ENCODE peak calls at places on chromosomes 11 and 22, in nine cellular contexts. C, Q, S, T, E, B, L, X and Z are unnamed samples.

GRCh38 chr11:2797181-2797711 is 88.3 kb downstream of the CDKN1C start:
- DNase-seq in T (peak; percentile 39), C (peak; percentile 9), X (no peak), Q (no peak), B (no peak), S (no peak), L (peak; percentile 40), E (no peak), Z (no peak)

GRCh38 chr22:28139993-28140392 is 220.9 kb upstream of the PITPNB start:
- DNase-seq in L (no peak), S (no peak), C (no peak), T (no peak), Q (peak; percentile 95), E (peak; percentile 93), B (no peak), X (peak; percentile 57), Z (peak; percentile 88)

GRCh38 chr11:113240389-113240788 is 74.0 kb upstream of the TTC12 start:
- DNase-seq in C (no peak), Q (no peak), L (no peak), B (no peak), S (no peak), E (no peak), T (no peak), X (no peak), Z (no peak)

GRCh38 chr22:17842386-17842785 is 68.1 kb upstream of the BID start:
- DNase-seq in C (peak; percentile 26), S (no peak), T (peak; percentile 73), X (no peak), E (no peak), L (no peak), B (no peak), Q (no peak), Z (no peak)

GRCh38 chr11:83158965-83159900 is 2.3 kb downstream of the PCF11 start:
- DNase-seq in T (no peak), L (no peak), E (peak; percentile 25), B (no peak), Q (no peak), C (no peak), X (peak; percentile 24), S (no peak), Z (no peak)

GRCh38 chr22:32951807-32952153 is 106.4 kb downstream of the SYN3 start:
- DNase-seq in Q (no peak), T (no peak), C (no peak), B (no peak), L (peak; percentile 53), S (no peak), E (no peak), X (no peak), Z (peak; percentile 22)

GRCh38 chr11:60165538-60165937 is 17.3 kb downstream of the MS4A6A start:
- DNase-seq in B (peak; percentile 20), T (no peak), C (no peak), E (no peak), Q (no peak), L (no peak), X (peak; percentile 83), S (no peak), Z (no peak)

GRCh38 chr11:75582461-75582934 is 20.4 kb downstream of the SERPINH1 start:
- DNase-seq in E (no peak), L (no peak), X (peak; percentile 91), S (no peak), B (no peak), T (no peak), Q (no peak), C (no peak), Z (no peak)

GRCh38 chr11:69241844-69242582 is 51.9 kb upstream of the MYEOV start:
- DNase-seq in T (no peak), S (no peak), Q (no peak), X (peak; percentile 39), B (peak; percentile 21), C (peak; percentile 7), L (no peak), E (no peak), Z (no peak)

GRCh38 chr22:49918911-49919881 is 762 bp downstream of the CRELD2 start:
- DNase-seq in E (no peak), Q (no peak), T (no peak), X (no peak), B (no peak), C (no peak), L (peak; percentile 39), S (no peak), Z (no peak)

GRCh38 chr11:69252494-69252845 is 41.5 kb upstream of the MYEOV start:
- DNase-seq in C (no peak), S (no peak), X (no peak), T (no peak), E (peak; percentile 6), Q (no peak), L (no peak), B (no peak), Z (no peak)

GRCh38 chr11:94746721-94747120 is 21.4 kb upstream of the AMOTL1 start:
- DNase-seq in S (no peak), E (peak; percentile 34), Q (no peak), C (no peak), B (no peak), T (no peak), X (no peak), L (no peak), Z (no peak)

GRCh38 chr11:76808158-76808557 is 25.0 kb downstream of the TSKU start:
- DNase-seq in L (no peak), T (no peak), Q (no peak), X (no peak), B (no peak), C (no peak), S (no peak), E (no peak), Z (no peak)

GRCh38 chr11:5620606-5621521 is 3.9 kb upstream of the TRIM34 start:
- DNase-seq in L (no peak), E (peak; percentile 91), B (no peak), X (peak; percentile 95), S (no peak), T (no peak), C (no peak), Q (peak; percentile 91), Z (peak; percentile 82)

DNA sequence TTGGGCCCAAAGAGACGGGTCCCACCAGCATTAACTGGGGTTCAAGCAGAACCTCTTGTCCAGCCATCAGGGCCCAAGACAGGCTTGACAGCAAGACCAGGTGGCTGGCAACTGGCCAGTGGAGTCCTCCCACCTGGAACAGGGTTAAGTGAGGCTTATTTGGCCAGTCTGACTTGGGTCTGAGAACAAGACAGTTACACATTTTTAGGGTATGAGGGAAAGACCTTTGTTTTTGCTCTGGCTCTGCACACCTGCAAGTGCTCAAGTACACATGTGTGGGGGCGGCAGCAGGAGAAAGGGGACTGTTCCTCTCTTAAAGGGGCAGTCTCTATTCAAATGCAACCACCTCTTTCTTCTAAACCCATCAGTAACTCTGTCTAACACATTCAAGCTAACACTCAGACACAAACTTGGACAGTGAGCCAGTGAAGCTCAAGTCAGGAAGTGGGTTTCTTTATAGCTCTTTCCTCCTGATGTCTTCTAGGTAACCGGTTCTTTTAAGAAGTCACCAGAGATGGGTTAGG is 116.2 kb downstream of the ETS1 start:
- DNase-seq in L (no peak), E (no peak), S (no peak), T (peak; percentile 78), Q (no peak), B (peak; percentile 90), C (no peak), X (no peak), Z (no peak)
- H3K4me3 ChIP-seq in L (no peak overlapping the region), E (no peak overlapping the region), S (peak overlapping the region; percentile 63), T (peak overlapping the region; percentile 69), Q (no peak overlapping the region), B (peak overlapping the region; percentile 37), C (no peak overlapping the region), X (no peak overlapping the region), Z (no peak overlapping the region)

GRCh38 chr22:30572210-30572609 is 2.3 kb downstream of the GAL3ST1 start:
- DNase-seq in Q (no peak), X (no peak), E (no peak), L (no peak), B (no peak), C (no peak), T (no peak), S (no peak), Z (no peak)

GRCh38 chr22:30572840-30573593 is 1.4 kb downstream of the GAL3ST1 start:
- DNase-seq in T (no peak), C (no peak), E (peak; percentile 32), L (no peak), B (no peak), Q (no peak), S (no peak), X (no peak), Z (no peak)

GRCh38 chr22:30575011-30575671 is 676 bp upstream of the GAL3ST1 start:
- DNase-seq in X (no peak), T (no peak), Q (peak; percentile 74), C (peak; percentile 68), S (no peak), E (peak; percentile 26), L (no peak), B (no peak), Z (peak; percentile 88)

GRCh38 chr22:30574095-30574981 is at the start of gene GAL3ST1:
- DNase-seq in B (no peak), E (peak; percentile 17), L (no peak), X (no peak), S (no peak), T (no peak), C (no peak), Q (no peak), Z (no peak)

GRCh38 chr22:30573594-30574094 is 821 bp downstream of the GAL3ST1 start:
- DNase-seq in B (no peak), C (no peak), S (no peak), T (no peak), Q (no peak), L (no peak), X (no peak), E (no peak), Z (no peak)
- H3K4me3 ChIP-seq in B (no peak overlapping the region), C (no peak overlapping the region), S (no peak overlapping the region), T (no peak overlapping the region), Q (no peak overlapping the region), L (peak overlapping the region; percentile 45), X (no peak overlapping the region), E (no peak overlapping the region), Z (no peak overlapping the region)

DNA sequence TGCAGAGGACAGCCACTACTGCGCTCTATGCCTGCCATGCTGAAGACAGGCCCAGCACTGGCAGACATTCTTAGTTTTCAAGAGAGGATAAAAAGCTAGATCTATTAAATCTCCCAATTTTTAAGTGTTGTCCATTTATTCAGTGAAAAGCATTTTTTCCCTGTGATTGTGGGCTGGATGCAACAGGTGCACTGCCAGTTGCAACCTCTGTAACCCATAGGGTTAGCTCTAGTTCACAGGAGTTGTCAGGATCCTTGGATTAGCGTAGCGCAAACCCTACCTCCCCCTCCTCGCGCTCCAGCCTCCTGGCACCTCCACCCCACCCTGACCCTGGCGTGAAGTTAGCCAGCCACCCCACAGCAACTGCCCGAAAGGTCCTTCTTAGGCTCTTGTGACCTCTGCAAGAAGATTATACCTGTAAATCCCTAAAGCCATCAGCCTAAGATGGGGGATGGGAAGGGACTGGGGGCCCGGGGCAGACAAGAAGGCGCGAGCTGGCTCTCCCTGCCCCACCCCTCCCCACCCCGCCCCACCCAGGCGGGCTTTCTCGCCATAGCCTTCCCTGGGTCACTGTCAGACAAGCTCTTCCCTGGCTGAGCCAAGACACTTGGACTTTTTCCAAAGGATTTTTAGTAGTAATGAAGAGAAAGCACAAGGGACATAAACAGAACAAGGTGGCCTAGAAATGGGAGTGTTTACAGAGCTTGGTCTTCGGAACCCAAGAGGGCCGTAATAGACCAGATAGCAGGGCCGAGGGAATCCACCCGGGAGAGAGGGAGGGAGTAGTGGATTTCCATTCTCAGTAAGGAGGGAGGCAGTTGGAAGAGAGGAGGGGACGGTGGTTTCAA is 31.0 kb downstream of the EIF3F start:
- DNase-seq in T (no peak), B (no peak), S (no peak), E (peak; percentile 53), X (no peak), L (no peak), C (peak; percentile 49), Q (peak; percentile 12), Z (no peak)
- H3K4me3 ChIP-seq in T (peak overlapping the region; percentile 50), B (no peak overlapping the region), S (peak overlapping the region; percentile 62), E (peak overlapping the region; percentile 71), X (no peak overlapping the region), L (peak overlapping the region; percentile 60), C (peak overlapping the region; percentile 85), Q (no peak overlapping the region), Z (peak overlapping the region; percentile 55)

GRCh38 chr22:47547239-47547661 is 784.8 kb downstream of the TBC1D22A start:
- DNase-seq in T (no peak), X (no peak), B (no peak), C (no peak), S (no peak), Q (no peak), E (no peak), L (no peak), Z (no peak)
- H3K4me3 ChIP-seq in T (no peak overlapping the region), X (no peak overlapping the region), B (no peak overlapping the region), C (no peak overlapping the region), S (no peak overlapping the region), Q (no peak overlapping the region), E (no peak overlapping the region), L (no peak overlapping the region), Z (no peak overlapping the region)